ENCODE peak calls at places on chromosomes 4 and X, in five cellular contexts. M, C, X, L and B are unnamed samples.

GRCh38 chrX:152601848-152602616 is 35.7 kb upstream of the GABRQ start:
- DNase-seq in M (peak; percentile 4), C (no peak), X (no peak), L (no peak), B (peak; percentile 4)

GRCh38 chr4:46425775-46426400 is 36.0 kb upstream of the GABRA2 start:
- DNase-seq in X (no peak), L (no peak), M (no peak), C (no peak), B (no peak)

GRCh38 chr4:36445485-36445884 is 164.1 kb downstream of the DTHD1 start:
- DNase-seq in C (no peak), M (no peak), X (no peak), L (no peak), B (no peak)

GRCh38 chr4:64341711-64342110 is 67.5 kb downstream of the TECRL start:
- DNase-seq in X (peak; percentile 89), L (no peak), M (no peak), C (peak; percentile 69), B (no peak)

GRCh38 chrX:9730752-9731151 is 34.9 kb downstream of the GPR143 start:
- DNase-seq in C (no peak), X (no peak), L (no peak), M (no peak), B (no peak)

GRCh38 chr4:15158410-15159091 is 156.3 kb downstream of the CPEB2 start:
- DNase-seq in M (no peak), C (no peak), X (no peak), L (no peak), B (no peak)

GRCh38 chr4:67556426-67556825 is 2.1 kb upstream of the STAP1 start:
- DNase-seq in X (no peak), M (no peak), L (no peak), C (no peak), B (no peak)

GRCh38 chrX:80810365-80810978 is 795 bp upstream of the BRWD3 start:
- DNase-seq in L (peak; percentile 5), M (no peak), C (no peak), X (no peak), B (peak; percentile 49)

GRCh38 chrX:27438937-27439336 is 24.2 kb downstream of the PPP4R3C start:
- DNase-seq in M (no peak), X (no peak), L (no peak), C (no peak), B (no peak)

GRCh38 chr4:6753103-6753560 is 29.4 kb upstream of the KIAA0232 start:
- DNase-seq in M (no peak), C (no peak), X (peak; percentile 57), L (no peak), B (no peak)

GRCh38 chrX:68487254-68487653 is 11.6 kb upstream of the YIPF6 start:
- DNase-seq in M (no peak), X (no peak), L (no peak), C (no peak), B (no peak)

GRCh38 chrX:8147216-8147615 is 23.9 kb downstream of the VCX2 start:
- DNase-seq in M (no peak), X (no peak), C (no peak), L (no peak), B (no peak)

GRCh38 chrX:21764043-21764442 is 6.1 kb upstream of the SMPX start:
- DNase-seq in X (no peak), L (no peak), M (no peak), C (no peak), B (no peak)